ENCODE peak calls at places on chromosomes 12 and 14, in seven cellular contexts. M is stimulated activated CD4-positive, alpha-beta T cell treated with anti-CD3 and anti-CD28 coated beads, Interleukin-2, amount 100 ng/mL, for 4 hours; S is sciatic nerve; H is substantia nigra; K is GOT3; Z is activated CD4-positive, CD25-positive, alpha-beta regulatory T cell; D is iPS DF 19.7. L is an unnamed sample.

GRCh38 chr14:31300883-31301282 is 93.3 kb upstream of the HECTD1 start:
- DNase-seq in H (no peak), Z (no peak), K (no peak), M (no peak), S (no peak), D (no peak), L (no peak)

GRCh38 chr12:58918475-58918874 is 1.8 kb downstream of the LRIG3 start:
- DNase-seq in S (no peak), M (no peak), H (no peak), D (no peak), Z (no peak), K (no peak), L (no peak)

GRCh38 chr12:119668315-119668651 is 350 bp downstream of the PRKAB1 start:
- DNase-seq in Z (no peak), M (no peak), S (no peak), D (no peak), K (no peak), H (no peak), L (no peak)

GRCh38 chr12:32502693-32503510 is 103.5 kb downstream of the FGD4 start:
- DNase-seq in D (no peak), H (no peak), K (no peak), Z (no peak), M (no peak), S (no peak), L (no peak)

GRCh38 chr12:88579572-88579940 is 715 bp downstream of the KITLG start:
- DNase-seq in K (no peak), Z (no peak), D (no peak), H (no peak), M (no peak), S (peak; percentile 69), L (peak; percentile 51)

GRCh38 chr14:105914738-105915385 is 388.5 kb downstream of the TMEM121 start:
- DNase-seq in H (no peak), D (no peak), S (no peak), M (no peak), K (no peak), Z (no peak), L (peak; percentile 63)

GRCh38 chr12:54394281-54394719 is 9.8 kb upstream of the ZNF385A start:
- DNase-seq in M (peak; percentile 41), D (no peak), H (peak; percentile 58), Z (no peak), K (no peak), S (peak; percentile 78), L (no peak)

GRCh38 chr14:54447231-54447692 is 6.1 kb upstream of the CNIH1 start:
- DNase-seq in S (no peak), K (no peak), M (no peak), Z (no peak), D (no peak), H (no peak), L (no peak)

L was measured in aorta.